ENCODE peak calls at places on chromosomes 6 and 20, in ten cellular contexts. One of them, this sample, is unnamed.

GRCh38 chr20:35541118-35541782 is 628 bp upstream of the ERGIC3 start:
- DNase-seq in tibial nerve: no peak
- DNase-seq in neural progenitor cell: peak; percentile 50
- DNase-seq in mesothelial cell of epicardium: no peak
- DNase-seq in GM20000: no peak
- DNase-seq in nephron progenitor cell: no peak
- DNase-seq in OCI-LY7: no peak
- DNase-seq in left lung: no peak
- DNase-seq in neural crest cell: no peak
- DNase-seq in IMR-90: no peak
- DNase-seq in this sample: no peak

GRCh38 chr6:69416739-69417138 is 380.1 kb downstream of the LMBRD1 start:
- DNase-seq in tibial nerve: no peak
- DNase-seq in neural progenitor cell: no peak
- DNase-seq in mesothelial cell of epicardium: no peak
- DNase-seq in GM20000: no peak
- DNase-seq in nephron progenitor cell: no peak
- DNase-seq in OCI-LY7: no peak
- DNase-seq in left lung: no peak
- DNase-seq in neural crest cell: no peak
- DNase-seq in IMR-90: no peak
- DNase-seq in this sample: no peak

GRCh38 chr6:35035481-35036030 is 105.6 kb downstream of the TCP11 start:
- DNase-seq in tibial nerve: no peak
- DNase-seq in neural progenitor cell: no peak
- DNase-seq in mesothelial cell of epicardium: no peak
- DNase-seq in GM20000: no peak
- DNase-seq in nephron progenitor cell: no peak
- DNase-seq in OCI-LY7: no peak
- DNase-seq in left lung: no peak
- DNase-seq in neural crest cell: no peak
- DNase-seq in IMR-90: no peak
- DNase-seq in this sample: no peak

GRCh38 chr20:33518071-33518470 is 28.2 kb downstream of the CBFA2T2 start:
- DNase-seq in tibial nerve: no peak
- DNase-seq in neural progenitor cell: peak; percentile 33
- DNase-seq in mesothelial cell of epicardium: no peak
- DNase-seq in GM20000: no peak
- DNase-seq in nephron progenitor cell: no peak
- DNase-seq in OCI-LY7: no peak
- DNase-seq in left lung: no peak
- DNase-seq in neural crest cell: no peak
- DNase-seq in IMR-90: peak; percentile 75
- DNase-seq in this sample: no peak

GRCh38 chr6:32692019-32692418 is 25.6 kb upstream of the HLA-DQB1 start:
- DNase-seq in tibial nerve: no peak
- DNase-seq in neural progenitor cell: peak; percentile 64
- DNase-seq in mesothelial cell of epicardium: no peak
- DNase-seq in GM20000: peak; percentile 53
- DNase-seq in nephron progenitor cell: peak; percentile 11
- DNase-seq in OCI-LY7: peak; percentile 83
- DNase-seq in left lung: peak; percentile 40
- DNase-seq in neural crest cell: no peak
- DNase-seq in IMR-90: no peak
- DNase-seq in this sample: no peak

GRCh38 chr6:44116643-44117382 is 10.4 kb downstream of the MRPL14 start:
- DNase-seq in tibial nerve: no peak
- DNase-seq in neural progenitor cell: no peak
- DNase-seq in mesothelial cell of epicardium: no peak
- DNase-seq in GM20000: no peak
- DNase-seq in nephron progenitor cell: no peak
- DNase-seq in OCI-LY7: no peak
- DNase-seq in left lung: no peak
- DNase-seq in neural crest cell: no peak
- DNase-seq in IMR-90: peak; percentile 93
- DNase-seq in this sample: no peak

GRCh38 chr20:41094656-41095055 is 42.7 kb upstream of the PLCG1 start:
- DNase-seq in tibial nerve: no peak
- DNase-seq in neural progenitor cell: no peak
- DNase-seq in mesothelial cell of epicardium: no peak
- DNase-seq in GM20000: no peak
- DNase-seq in nephron progenitor cell: no peak
- DNase-seq in OCI-LY7: no peak
- DNase-seq in left lung: no peak
- DNase-seq in neural crest cell: no peak
- DNase-seq in IMR-90: peak; percentile 61
- DNase-seq in this sample: no peak

GRCh38 chr20:52210037-52210990 is 18.7 kb upstream of the ZFP64 start:
- DNase-seq in tibial nerve: no peak
- DNase-seq in neural progenitor cell: no peak
- DNase-seq in mesothelial cell of epicardium: no peak
- DNase-seq in GM20000: no peak
- DNase-seq in nephron progenitor cell: no peak
- DNase-seq in OCI-LY7: no peak
- DNase-seq in left lung: no peak
- DNase-seq in neural crest cell: no peak
- DNase-seq in IMR-90: no peak
- DNase-seq in this sample: no peak

GRCh38 chr6:13711384-13711725 is 280 bp downstream of the RANBP9 start:
- DNase-seq in tibial nerve: no peak
- DNase-seq in neural progenitor cell: no peak
- DNase-seq in mesothelial cell of epicardium: peak; percentile 27
- DNase-seq in GM20000: no peak
- DNase-seq in nephron progenitor cell: no peak
- DNase-seq in OCI-LY7: peak; percentile 85
- DNase-seq in left lung: no peak
- DNase-seq in neural crest cell: no peak
- DNase-seq in IMR-90: no peak
- DNase-seq in this sample: no peak

GRCh38 chr20:57272883-57273282 is 6.4 kb upstream of the BMP7 start:
- DNase-seq in tibial nerve: no peak
- DNase-seq in neural progenitor cell: peak; percentile 33
- DNase-seq in mesothelial cell of epicardium: no peak
- DNase-seq in GM20000: no peak
- DNase-seq in nephron progenitor cell: no peak
- DNase-seq in OCI-LY7: peak; percentile 67
- DNase-seq in left lung: no peak
- DNase-seq in neural crest cell: no peak
- DNase-seq in IMR-90: no peak
- DNase-seq in this sample: no peak

GRCh38 chr20:57388953-57389694 is 2.1 kb upstream of the RBM38 start:
- DNase-seq in tibial nerve: peak; percentile 68
- DNase-seq in neural progenitor cell: peak; percentile 86
- DNase-seq in mesothelial cell of epicardium: no peak
- DNase-seq in GM20000: peak; percentile 90
- DNase-seq in nephron progenitor cell: peak; percentile 85
- DNase-seq in OCI-LY7: peak; percentile 82
- DNase-seq in left lung: peak; percentile 82
- DNase-seq in neural crest cell: peak; percentile 42
- DNase-seq in IMR-90: peak; percentile 15
- DNase-seq in this sample: peak; percentile 54

GRCh38 chr6:127102299-127102698 is 16.2 kb upstream of the RSPO3 start:
- DNase-seq in tibial nerve: no peak
- DNase-seq in neural progenitor cell: no peak
- DNase-seq in mesothelial cell of epicardium: no peak
- DNase-seq in GM20000: no peak
- DNase-seq in nephron progenitor cell: no peak
- DNase-seq in OCI-LY7: no peak
- DNase-seq in left lung: no peak
- DNase-seq in neural crest cell: no peak
- DNase-seq in IMR-90: peak; percentile 94
- DNase-seq in this sample: no peak

GRCh38 chr6:127102859-127103258 is 15.6 kb upstream of the RSPO3 start:
- DNase-seq in tibial nerve: no peak
- DNase-seq in neural progenitor cell: no peak
- DNase-seq in mesothelial cell of epicardium: no peak
- DNase-seq in GM20000: no peak
- DNase-seq in nephron progenitor cell: no peak
- DNase-seq in OCI-LY7: no peak
- DNase-seq in left lung: no peak
- DNase-seq in neural crest cell: no peak
- DNase-seq in IMR-90: no peak
- DNase-seq in this sample: no peak

GRCh38 chr6:127096167-127096566 is 22.3 kb upstream of the RSPO3 start:
- DNase-seq in tibial nerve: no peak
- DNase-seq in neural progenitor cell: no peak
- DNase-seq in mesothelial cell of epicardium: no peak
- DNase-seq in GM20000: no peak
- DNase-seq in nephron progenitor cell: no peak
- DNase-seq in OCI-LY7: no peak
- DNase-seq in left lung: no peak
- DNase-seq in neural crest cell: no peak
- DNase-seq in IMR-90: no peak
- DNase-seq in this sample: no peak

GRCh38 chr6:127103482-127103881 is 15.0 kb upstream of the RSPO3 start:
- DNase-seq in tibial nerve: no peak
- DNase-seq in neural progenitor cell: no peak
- DNase-seq in mesothelial cell of epicardium: no peak
- DNase-seq in GM20000: no peak
- DNase-seq in nephron progenitor cell: no peak
- DNase-seq in OCI-LY7: no peak
- DNase-seq in left lung: no peak
- DNase-seq in neural crest cell: no peak
- DNase-seq in IMR-90: peak; percentile 45
- DNase-seq in this sample: no peak

GRCh38 chr6:127100510-127101140 is 17.8 kb upstream of the RSPO3 start:
- DNase-seq in tibial nerve: no peak
- DNase-seq in neural progenitor cell: no peak
- DNase-seq in mesothelial cell of epicardium: no peak
- DNase-seq in GM20000: no peak
- DNase-seq in nephron progenitor cell: no peak
- DNase-seq in OCI-LY7: no peak
- DNase-seq in left lung: no peak
- DNase-seq in neural crest cell: no peak
- DNase-seq in IMR-90: peak; percentile 41
- DNase-seq in this sample: no peak
- TF ChIP-seq CTCF in tibial nerve: peak; percentile 25
- TF ChIP-seq CTCF in neural progenitor cell: peak; percentile 50
- TF ChIP-seq CTCF in mesothelial cell of epicardium: peak; percentile 39
- TF ChIP-seq CTCF in GM20000: no peak
- TF ChIP-seq CTCF in nephron progenitor cell: peak; percentile 19
- TF ChIP-seq CTCF in OCI-LY7: peak; percentile 39
- TF ChIP-seq CTCF in left lung: no peak
- TF ChIP-seq CTCF in neural crest cell: peak; percentile 56
- TF ChIP-seq CTCF in IMR-90: peak; percentile 43
- TF ChIP-seq CTCF in this sample: peak; percentile 48

GRCh38 chr20:63006611-63007471 is at the start of gene BHLHE23:
- DNase-seq in tibial nerve: no peak
- DNase-seq in neural progenitor cell: peak; percentile 88
- DNase-seq in mesothelial cell of epicardium: no peak
- DNase-seq in GM20000: peak; percentile 74
- DNase-seq in nephron progenitor cell: peak; percentile 72
- DNase-seq in OCI-LY7: no peak
- DNase-seq in left lung: no peak
- DNase-seq in neural crest cell: no peak
- DNase-seq in IMR-90: no peak
- DNase-seq in this sample: no peak
- TF ChIP-seq CTCF in tibial nerve: no peak
- TF ChIP-seq CTCF in neural progenitor cell: no peak
- TF ChIP-seq CTCF in mesothelial cell of epicardium: no peak
- TF ChIP-seq CTCF in GM20000: no peak
- TF ChIP-seq CTCF in nephron progenitor cell: no peak
- TF ChIP-seq CTCF in OCI-LY7: no peak
- TF ChIP-seq CTCF in left lung: no peak
- TF ChIP-seq CTCF in neural crest cell: no peak
- TF ChIP-seq CTCF in IMR-90: no peak
- TF ChIP-seq CTCF in this sample: no peak

DNA sequence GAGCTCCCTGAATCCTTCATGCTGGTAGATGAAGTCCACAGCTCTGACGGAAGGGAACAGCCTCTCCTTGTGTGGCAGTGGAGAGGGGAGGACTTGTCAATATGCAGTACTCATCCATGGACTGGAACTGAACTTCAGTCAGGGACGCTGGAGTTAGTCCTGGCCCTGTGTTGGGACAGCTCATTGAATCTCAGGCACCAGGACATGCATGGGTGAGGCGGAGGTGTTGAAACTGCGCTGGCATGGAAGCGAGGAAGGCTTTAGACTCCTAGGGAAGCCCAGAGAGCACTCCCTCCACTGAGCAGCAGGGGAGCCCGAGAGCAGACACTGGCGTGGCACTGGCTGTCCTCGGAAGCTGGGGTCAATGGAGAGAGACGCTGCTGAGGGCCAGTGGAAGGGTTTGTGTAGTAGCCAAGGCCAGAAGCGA is 161.3 kb upstream of the GGTLC1 start:
- DNase-seq in tibial nerve: no peak
- DNase-seq in neural progenitor cell: peak; percentile 64
- DNase-seq in mesothelial cell of epicardium: no peak
- DNase-seq in GM20000: no peak
- DNase-seq in nephron progenitor cell: peak; percentile 72
- DNase-seq in OCI-LY7: no peak
- DNase-seq in left lung: no peak
- DNase-seq in neural crest cell: peak; percentile 56
- DNase-seq in IMR-90: no peak
- DNase-seq in this sample: peak; percentile 41
- TF ChIP-seq CTCF in tibial nerve: no peak
- TF ChIP-seq CTCF in neural progenitor cell: peak; percentile 58
- TF ChIP-seq CTCF in mesothelial cell of epicardium: peak; percentile 44
- TF ChIP-seq CTCF in GM20000: no peak
- TF ChIP-seq CTCF in nephron progenitor cell: peak; percentile 64
- TF ChIP-seq CTCF in OCI-LY7: peak; percentile 48
- TF ChIP-seq CTCF in left lung: no peak
- TF ChIP-seq CTCF in neural crest cell: peak; percentile 66
- TF ChIP-seq CTCF in IMR-90: peak; percentile 31
- TF ChIP-seq CTCF in this sample: peak; percentile 66

GRCh38 chr6:117275711-117276110 is 10.4 kb downstream of the VGLL2 start:
- DNase-seq in tibial nerve: no peak
- DNase-seq in neural progenitor cell: no peak
- DNase-seq in mesothelial cell of epicardium: no peak
- DNase-seq in GM20000: no peak
- DNase-seq in nephron progenitor cell: no peak
- DNase-seq in OCI-LY7: no peak
- DNase-seq in left lung: no peak
- DNase-seq in neural crest cell: no peak
- DNase-seq in IMR-90: no peak
- DNase-seq in this sample: no peak

GRCh38 chr6:117275205-117275604 is 9.8 kb downstream of the VGLL2 start:
- DNase-seq in tibial nerve: no peak
- DNase-seq in neural progenitor cell: no peak
- DNase-seq in mesothelial cell of epicardium: no peak
- DNase-seq in GM20000: no peak
- DNase-seq in nephron progenitor cell: no peak
- DNase-seq in OCI-LY7: no peak
- DNase-seq in left lung: no peak
- DNase-seq in neural crest cell: no peak
- DNase-seq in IMR-90: no peak
- DNase-seq in this sample: no peak

GRCh38 chr6:117276778-117277177 is 11.4 kb downstream of the VGLL2 start:
- DNase-seq in tibial nerve: no peak
- DNase-seq in neural progenitor cell: no peak
- DNase-seq in mesothelial cell of epicardium: no peak
- DNase-seq in GM20000: no peak
- DNase-seq in nephron progenitor cell: no peak
- DNase-seq in OCI-LY7: no peak
- DNase-seq in left lung: no peak
- DNase-seq in neural crest cell: no peak
- DNase-seq in IMR-90: no peak
- DNase-seq in this sample: no peak

DNA sequence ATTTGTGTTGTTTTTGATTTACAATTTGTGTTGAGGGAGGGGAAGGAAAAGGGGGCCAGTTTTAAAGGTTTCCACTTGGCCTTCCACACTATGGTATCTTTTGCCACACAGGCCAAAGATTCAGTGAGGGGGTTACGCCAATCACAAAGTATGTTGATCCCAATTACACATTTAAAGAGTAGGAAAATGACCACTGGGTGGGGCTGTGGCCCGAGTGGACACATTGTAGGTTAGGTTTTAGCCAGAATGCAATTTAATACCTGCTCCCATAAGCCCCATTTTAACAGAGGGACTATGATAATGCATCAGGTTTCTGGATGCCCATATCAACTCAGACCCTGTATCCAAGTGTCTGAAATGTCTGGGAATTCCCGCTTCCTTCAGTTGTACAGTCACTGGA is 15.6 kb downstream of the VGLL2 start:
- DNase-seq in tibial nerve: no peak
- DNase-seq in neural progenitor cell: no peak
- DNase-seq in mesothelial cell of epicardium: no peak
- DNase-seq in GM20000: no peak
- DNase-seq in nephron progenitor cell: no peak
- DNase-seq in OCI-LY7: no peak
- DNase-seq in left lung: no peak
- DNase-seq in neural crest cell: no peak
- DNase-seq in IMR-90: no peak
- DNase-seq in this sample: no peak
- TF ChIP-seq CTCF in tibial nerve: no peak
- TF ChIP-seq CTCF in neural progenitor cell: peak; percentile 53
- TF ChIP-seq CTCF in mesothelial cell of epicardium: no peak
- TF ChIP-seq CTCF in GM20000: no peak
- TF ChIP-seq CTCF in nephron progenitor cell: no peak
- TF ChIP-seq CTCF in OCI-LY7: peak; percentile 47
- TF ChIP-seq CTCF in left lung: no peak
- TF ChIP-seq CTCF in neural crest cell: peak; percentile 32
- TF ChIP-seq CTCF in IMR-90: peak; percentile 15
- TF ChIP-seq CTCF in this sample: peak; percentile 42

This sample was measured in progenitor cell of endocrine pancreas.